ENCODE peak calls at places on chromosomes 2 and 18, in six cellular contexts. One of them, this sample, is unnamed.

GRCh38 chr2:29923110-29923721 is 1.8 kb upstream of the ALK start:
- DNase-seq in neural progenitor cell: peak
- DNase-seq in cardiac fibroblast: peak
- DNase-seq in endodermal cell: peak
- DNase-seq in ELR: peak
- DNase-seq in CD8-positive, alpha-beta memory T cell: no peak
- DNase-seq in this sample: peak

GRCh38 chr2:51165534-51166260 is 133.8 kb upstream of the NRXN1 start:
- DNase-seq in neural progenitor cell: no peak
- DNase-seq in cardiac fibroblast: no peak
- DNase-seq in endodermal cell: peak
- DNase-seq in ELR: no peak
- DNase-seq in CD8-positive, alpha-beta memory T cell: no peak
- DNase-seq in this sample: no peak

GRCh38 chr18:61892683-61893303 is at the start of gene RNF152:
- DNase-seq in neural progenitor cell: peak
- DNase-seq in cardiac fibroblast: peak
- DNase-seq in endodermal cell: peak
- DNase-seq in ELR: no peak
- DNase-seq in CD8-positive, alpha-beta memory T cell: no peak
- DNase-seq in this sample: no peak

GRCh38 chr2:178306351-178307073 is 112.2 kb downstream of the OSBPL6 start:
- DNase-seq in neural progenitor cell: peak
- DNase-seq in cardiac fibroblast: peak
- DNase-seq in endodermal cell: peak
- DNase-seq in ELR: peak
- DNase-seq in CD8-positive, alpha-beta memory T cell: no peak
- DNase-seq in this sample: no peak

GRCh38 chr2:47724221-47724981 is 58.5 kb upstream of the MSH6 start:
- DNase-seq in neural progenitor cell: peak
- DNase-seq in cardiac fibroblast: no peak
- DNase-seq in endodermal cell: peak
- DNase-seq in ELR: peak
- DNase-seq in CD8-positive, alpha-beta memory T cell: no peak
- DNase-seq in this sample: no peak

GRCh38 chr18:24862225-24862893 is 401.9 kb downstream of the HRH4 start:
- DNase-seq in neural progenitor cell: peak
- DNase-seq in cardiac fibroblast: no peak
- DNase-seq in endodermal cell: no peak
- DNase-seq in ELR: no peak
- DNase-seq in CD8-positive, alpha-beta memory T cell: no peak
- DNase-seq in this sample: no peak

GRCh38 chr18:26225022-26225693 is 1.1 kb upstream of the TAF4B start:
- DNase-seq in neural progenitor cell: peak
- DNase-seq in cardiac fibroblast: no peak
- DNase-seq in endodermal cell: peak
- DNase-seq in ELR: no peak
- DNase-seq in CD8-positive, alpha-beta memory T cell: no peak
- DNase-seq in this sample: no peak

GRCh38 chr18:7857562-7857961 is 290.4 kb downstream of the PTPRM start:
- DNase-seq in neural progenitor cell: no peak
- DNase-seq in cardiac fibroblast: peak
- DNase-seq in endodermal cell: no peak
- DNase-seq in ELR: no peak
- DNase-seq in CD8-positive, alpha-beta memory T cell: no peak
- DNase-seq in this sample: no peak

GRCh38 chr2:134425723-134426496 is 172.0 kb downstream of the MGAT5 start:
- DNase-seq in neural progenitor cell: no peak
- DNase-seq in cardiac fibroblast: no peak
- DNase-seq in endodermal cell: no peak
- DNase-seq in ELR: peak
- DNase-seq in CD8-positive, alpha-beta memory T cell: no peak
- DNase-seq in this sample: no peak

GRCh38 chr2:222939208-222939846 is 78.5 kb downstream of the ACSL3 start:
- DNase-seq in neural progenitor cell: peak
- DNase-seq in cardiac fibroblast: peak
- DNase-seq in endodermal cell: peak
- DNase-seq in ELR: peak
- DNase-seq in CD8-positive, alpha-beta memory T cell: peak
- DNase-seq in this sample: peak

GRCh38 chr2:235507928-235508327 is 14.1 kb downstream of the AGAP1 start:
- DNase-seq in neural progenitor cell: no peak
- DNase-seq in cardiac fibroblast: no peak
- DNase-seq in endodermal cell: peak
- DNase-seq in ELR: no peak
- DNase-seq in CD8-positive, alpha-beta memory T cell: no peak
- DNase-seq in this sample: no peak

GRCh38 chr18:79598885-79599175 is 80.8 kb upstream of the CTDP1 start:
- DNase-seq in neural progenitor cell: no peak
- DNase-seq in cardiac fibroblast: no peak
- DNase-seq in endodermal cell: no peak
- DNase-seq in ELR: no peak
- DNase-seq in CD8-positive, alpha-beta memory T cell: no peak
- DNase-seq in this sample: no peak

GRCh38 chr2:4507706-4508105 is 804.3 kb downstream of the DCDC2C start:
- DNase-seq in neural progenitor cell: peak
- DNase-seq in cardiac fibroblast: no peak
- DNase-seq in endodermal cell: no peak
- DNase-seq in ELR: no peak
- DNase-seq in CD8-positive, alpha-beta memory T cell: no peak
- DNase-seq in this sample: no peak

GRCh38 chr18:54089749-54090459 is 134.6 kb downstream of the MBD2 start:
- DNase-seq in neural progenitor cell: peak
- DNase-seq in cardiac fibroblast: no peak
- DNase-seq in endodermal cell: no peak
- DNase-seq in ELR: no peak
- DNase-seq in CD8-positive, alpha-beta memory T cell: no peak
- DNase-seq in this sample: no peak

GRCh38 chr2:80054339-80054675 is 250.2 kb downstream of the LRRTM1 start:
- DNase-seq in neural progenitor cell: no peak
- DNase-seq in cardiac fibroblast: peak
- DNase-seq in endodermal cell: no peak
- DNase-seq in ELR: peak
- DNase-seq in CD8-positive, alpha-beta memory T cell: no peak
- DNase-seq in this sample: no peak

GRCh38 chr2:127254386-127254981 is 34.4 kb upstream of the CYP27C1 start:
- DNase-seq in neural progenitor cell: no peak
- DNase-seq in cardiac fibroblast: peak
- DNase-seq in endodermal cell: no peak
- DNase-seq in ELR: peak
- DNase-seq in CD8-positive, alpha-beta memory T cell: no peak
- DNase-seq in this sample: peak

GRCh38 chr2:129189617-129190016 is 789.8 kb upstream of the RAB6C start:
- DNase-seq in neural progenitor cell: peak
- DNase-seq in cardiac fibroblast: no peak
- DNase-seq in endodermal cell: peak
- DNase-seq in ELR: no peak
- DNase-seq in CD8-positive, alpha-beta memory T cell: no peak
- DNase-seq in this sample: no peak

GRCh38 chr2:147449323-147450080 is 395.3 kb upstream of the ACVR2A start:
- DNase-seq in neural progenitor cell: peak
- DNase-seq in cardiac fibroblast: no peak
- DNase-seq in endodermal cell: peak
- DNase-seq in ELR: no peak
- DNase-seq in CD8-positive, alpha-beta memory T cell: peak
- DNase-seq in this sample: no peak

GRCh38 chr2:229456091-229456490 is 185.0 kb upstream of the PID1 start:
- DNase-seq in neural progenitor cell: no peak
- DNase-seq in cardiac fibroblast: no peak
- DNase-seq in endodermal cell: no peak
- DNase-seq in ELR: peak
- DNase-seq in CD8-positive, alpha-beta memory T cell: no peak
- DNase-seq in this sample: no peak

GRCh38 chr18:45713239-45713638 is 10.7 kb upstream of the SLC14A1 start:
- DNase-seq in neural progenitor cell: no peak
- DNase-seq in cardiac fibroblast: no peak
- DNase-seq in endodermal cell: peak
- DNase-seq in ELR: peak
- DNase-seq in CD8-positive, alpha-beta memory T cell: no peak
- DNase-seq in this sample: no peak

GRCh38 chr2:121345101-121345500 is 60.1 kb upstream of the TFCP2L1 start:
- DNase-seq in neural progenitor cell: no peak
- DNase-seq in cardiac fibroblast: no peak
- DNase-seq in endodermal cell: no peak
- DNase-seq in ELR: no peak
- DNase-seq in CD8-positive, alpha-beta memory T cell: no peak
- DNase-seq in this sample: no peak

GRCh38 chr2:10948606-10949230 is 37.0 kb downstream of the KCNF1 start:
- DNase-seq in neural progenitor cell: no peak
- DNase-seq in cardiac fibroblast: no peak
- DNase-seq in endodermal cell: no peak
- DNase-seq in ELR: no peak
- DNase-seq in CD8-positive, alpha-beta memory T cell: no peak
- DNase-seq in this sample: no peak

GRCh38 chr2:138512672-138513071 is 11.1 kb downstream of the SPOPL start:
- DNase-seq in neural progenitor cell: no peak
- DNase-seq in cardiac fibroblast: no peak
- DNase-seq in endodermal cell: no peak
- DNase-seq in ELR: peak
- DNase-seq in CD8-positive, alpha-beta memory T cell: no peak
- DNase-seq in this sample: no peak

GRCh38 chr2:198901894-198902293 is 555.8 kb downstream of the SATB2 start:
- DNase-seq in neural progenitor cell: peak
- DNase-seq in cardiac fibroblast: no peak
- DNase-seq in endodermal cell: no peak
- DNase-seq in ELR: peak
- DNase-seq in CD8-positive, alpha-beta memory T cell: no peak
- DNase-seq in this sample: no peak

GRCh38 chr2:219522111-219523030 is 8.1 kb downstream of the ASIC4 start:
- DNase-seq in neural progenitor cell: peak
- DNase-seq in cardiac fibroblast: peak
- DNase-seq in endodermal cell: peak
- DNase-seq in ELR: peak
- DNase-seq in CD8-positive, alpha-beta memory T cell: no peak
- DNase-seq in this sample: peak

GRCh38 chr2:231752056-231752455 is 29.0 kb downstream of the PDE6D start:
- DNase-seq in neural progenitor cell: no peak
- DNase-seq in cardiac fibroblast: no peak
- DNase-seq in endodermal cell: no peak
- DNase-seq in ELR: no peak
- DNase-seq in CD8-positive, alpha-beta memory T cell: no peak
- DNase-seq in this sample: no peak

GRCh38 chr18:54888933-54889332 is 60.7 kb downstream of the RAB27B start:
- DNase-seq in neural progenitor cell: no peak
- DNase-seq in cardiac fibroblast: peak
- DNase-seq in endodermal cell: no peak
- DNase-seq in ELR: peak
- DNase-seq in CD8-positive, alpha-beta memory T cell: no peak
- DNase-seq in this sample: peak

GRCh38 chr2:144322379-144322778 is 197.5 kb downstream of the ZEB2 start:
- DNase-seq in neural progenitor cell: no peak
- DNase-seq in cardiac fibroblast: peak
- DNase-seq in endodermal cell: no peak
- DNase-seq in ELR: no peak
- DNase-seq in CD8-positive, alpha-beta memory T cell: no peak
- DNase-seq in this sample: no peak

GRCh38 chr2:31729442-31730092 is 148.8 kb upstream of the SRD5A2 start:
- DNase-seq in neural progenitor cell: peak
- DNase-seq in cardiac fibroblast: peak
- DNase-seq in endodermal cell: peak
- DNase-seq in ELR: peak
- DNase-seq in CD8-positive, alpha-beta memory T cell: no peak
- DNase-seq in this sample: peak

GRCh38 chr2:159148891-159149290 is 137.6 kb downstream of the WDSUB1 start:
- DNase-seq in neural progenitor cell: peak
- DNase-seq in cardiac fibroblast: no peak
- DNase-seq in endodermal cell: no peak
- DNase-seq in ELR: no peak
- DNase-seq in CD8-positive, alpha-beta memory T cell: no peak
- DNase-seq in this sample: no peak

GRCh38 chr18:68962623-68963022 is 164.7 kb downstream of the CCDC102B start:
- DNase-seq in neural progenitor cell: no peak
- DNase-seq in cardiac fibroblast: no peak
- DNase-seq in endodermal cell: no peak
- DNase-seq in ELR: no peak
- DNase-seq in CD8-positive, alpha-beta memory T cell: no peak
- DNase-seq in this sample: no peak

GRCh38 chr18:34031810-34032209 is 192.9 kb downstream of the NOL4 start:
- DNase-seq in neural progenitor cell: no peak
- DNase-seq in cardiac fibroblast: no peak
- DNase-seq in endodermal cell: peak
- DNase-seq in ELR: no peak
- DNase-seq in CD8-positive, alpha-beta memory T cell: no peak
- DNase-seq in this sample: no peak

GRCh38 chr2:199456383-199457146 is 1.2 kb downstream of the SATB2 start:
- DNase-seq in neural progenitor cell: peak
- DNase-seq in cardiac fibroblast: no peak
- DNase-seq in endodermal cell: no peak
- DNase-seq in ELR: peak
- DNase-seq in CD8-positive, alpha-beta memory T cell: no peak
- DNase-seq in this sample: no peak

GRCh38 chr18:63829886-63830285 is 54.7 kb downstream of the SERPINB7 start:
- DNase-seq in neural progenitor cell: no peak
- DNase-seq in cardiac fibroblast: no peak
- DNase-seq in endodermal cell: no peak
- DNase-seq in ELR: peak
- DNase-seq in CD8-positive, alpha-beta memory T cell: no peak
- DNase-seq in this sample: no peak

GRCh38 chr2:211745295-211746097 is 793.1 kb downstream of the ERBB4 start:
- DNase-seq in neural progenitor cell: peak
- DNase-seq in cardiac fibroblast: peak
- DNase-seq in endodermal cell: peak
- DNase-seq in ELR: peak
- DNase-seq in CD8-positive, alpha-beta memory T cell: no peak
- DNase-seq in this sample: peak

GRCh38 chr18:48829443-48830149 is 121.2 kb downstream of the SMAD7 start:
- DNase-seq in neural progenitor cell: peak
- DNase-seq in cardiac fibroblast: no peak
- DNase-seq in endodermal cell: peak
- DNase-seq in ELR: no peak
- DNase-seq in CD8-positive, alpha-beta memory T cell: no peak
- DNase-seq in this sample: no peak

GRCh38 chr2:12416600-12416999 is 300.1 kb upstream of the TRIB2 start:
- DNase-seq in neural progenitor cell: peak
- DNase-seq in cardiac fibroblast: peak
- DNase-seq in endodermal cell: no peak
- DNase-seq in ELR: peak
- DNase-seq in CD8-positive, alpha-beta memory T cell: peak
- DNase-seq in this sample: no peak

GRCh38 chr2:179655627-179656026 is 205.8 kb downstream of the ZNF385B start:
- DNase-seq in neural progenitor cell: no peak
- DNase-seq in cardiac fibroblast: no peak
- DNase-seq in endodermal cell: no peak
- DNase-seq in ELR: peak
- DNase-seq in CD8-positive, alpha-beta memory T cell: no peak
- DNase-seq in this sample: peak

GRCh38 chr2:207734264-207734635 is 22.8 kb downstream of the CCNYL1 start:
- DNase-seq in neural progenitor cell: no peak
- DNase-seq in cardiac fibroblast: peak
- DNase-seq in endodermal cell: no peak
- DNase-seq in ELR: peak
- DNase-seq in CD8-positive, alpha-beta memory T cell: no peak
- DNase-seq in this sample: peak